ENCODE peak calls at places on chromosomes 1 and 21, in six cellular contexts. Y is cardiac fibroblast; B is epithelial cell of esophagus; T is EH; X is activated effector memory CD4-positive, alpha-beta T cell treated with Interleukin-2 at 50 U/mL for 16 hours; J is GM04503. P is an unnamed sample.

GRCh38 chr1:181482521-181483083 is 715 bp upstream of the CACNA1E start:
- DNase-seq in Y (peak), B (peak), T (peak), X (no peak), J (no peak), P (no peak)

GRCh38 chr21:38126677-38127271 is 130.0 kb upstream of the KCNJ15 start:
- DNase-seq in Y (peak), B (peak), T (peak), X (no peak), J (no peak), P (no peak)

GRCh38 chr1:29736582-29737188 is 500.4 kb downstream of the PTPRU start:
- DNase-seq in Y (peak), B (peak), T (peak), X (no peak), J (no peak), P (peak)

GRCh38 chr1:212903664-212904063 is 45.6 kb downstream of the FLVCR1 start:
- DNase-seq in Y (no peak), B (no peak), T (no peak), X (no peak), J (no peak), P (no peak)

GRCh38 chr1:70426154-70427131 is 15.4 kb downstream of the CTH start:
- DNase-seq in Y (no peak), B (peak), T (no peak), X (no peak), J (no peak), P (no peak)

GRCh38 chr1:96130432-96130831 is 591.2 kb upstream of the PTBP2 start:
- DNase-seq in Y (no peak), B (no peak), T (no peak), X (no peak), J (no peak), P (no peak)

GRCh38 chr1:162682013-162682419 is 49.8 kb downstream of the DDR2 start:
- DNase-seq in Y (peak), B (no peak), T (peak), X (no peak), J (no peak), P (no peak)

GRCh38 chr1:15409400-15410222 is at the start of gene EFHD2:
- DNase-seq in Y (peak), B (peak), T (peak), X (peak), J (no peak), P (peak)

GRCh38 chr1:175373786-175374623 is 181.4 kb upstream of the KIAA0040 start:
- DNase-seq in Y (no peak), B (no peak), T (peak), X (no peak), J (no peak), P (no peak)

GRCh38 chr1:12078938-12079861 is 16.1 kb downstream of the TNFRSF8 start:
- DNase-seq in Y (peak), B (peak), T (peak), X (no peak), J (no peak), P (no peak)

GRCh38 chr1:30478288-30478687 is 245.1 kb downstream of the MATN1 start:
- DNase-seq in Y (no peak), B (no peak), T (no peak), X (no peak), J (no peak), P (no peak)

GRCh38 chr1:96116707-96117106 is 604.9 kb upstream of the PTBP2 start:
- DNase-seq in Y (no peak), B (no peak), T (no peak), X (no peak), J (no peak), P (peak)

GRCh38 chr1:41673355-41673754 is 188.9 kb upstream of the EDN2 start:
- DNase-seq in Y (peak), B (no peak), T (peak), X (peak), J (no peak), P (no peak)

GRCh38 chr1:53545663-53546408 is 86.6 kb downstream of the DMRTB1 start:
- DNase-seq in Y (no peak), B (no peak), T (peak), X (no peak), J (no peak), P (no peak)

GRCh38 chr1:16491056-16491675 is 22.9 kb downstream of the RNU1-1 start:
- DNase-seq in Y (no peak), B (no peak), T (no peak), X (no peak), J (no peak), P (no peak)

GRCh38 chr21:43206231-43207042 is 37.6 kb downstream of the CRYAA start:
- DNase-seq in Y (no peak), B (no peak), T (no peak), X (no peak), J (no peak), P (no peak)

GRCh38 chr1:64917328-64917861 is 49.0 kb downstream of the JAK1 start:
- DNase-seq in Y (peak), B (peak), T (peak), X (no peak), J (peak), P (peak)

GRCh38 chr1:207009182-207009850 is 23.2 kb downstream of the C1orf116 start:
- DNase-seq in Y (no peak), B (no peak), T (no peak), X (no peak), J (no peak), P (no peak)

GRCh38 chr1:29828526-29829447 is 592.5 kb downstream of the PTPRU start:
- DNase-seq in Y (no peak), B (no peak), T (no peak), X (no peak), J (no peak), P (no peak)

GRCh38 chr1:31705080-31705866 is 1.5 kb upstream of the COL16A1 start:
- DNase-seq in Y (peak), B (peak), T (peak), X (peak), J (no peak), P (peak)

GRCh38 chr1:228097333-228098081 is 5.6 kb downstream of the C1orf35 start:
- DNase-seq in Y (no peak), B (no peak), T (no peak), X (no peak), J (no peak), P (no peak)

GRCh38 chr1:33758698-33759097 is 105.2 kb upstream of the HMGB4 start:
- DNase-seq in Y (peak), B (no peak), T (peak), X (no peak), J (no peak), P (peak)

P was measured in astrocyte.